ENCODE peak calls at places on chromosomes 3 and 15, in four cellular contexts. X is neuronal stem cell, M is H9, V is H1. A is an unnamed sample.

GRCh38 chr15:47466357-47466756 is 250.9 kb upstream of the SEMA6D start:
- DNase-seq in V (no peak), X (no peak), M (no peak), A (peak; percentile 4)

GRCh38 chr3:184765047-184765729 is 46.8 kb upstream of the VPS8 start:
- DNase-seq in M (no peak), X (no peak), V (no peak), A (no peak)

GRCh38 chr3:61526307-61526706 is 35.1 kb upstream of the PTPRG start:
- DNase-seq in V (no peak), X (no peak), M (no peak), A (no peak)

GRCh38 chr3:9399746-9400145 is 2.3 kb downstream of the SETD5 start:
- DNase-seq in X (peak; percentile 78), M (peak; percentile 82), V (no peak), A (peak; percentile 99)

GRCh38 chr3:183515968-183516851 is 39.3 kb downstream of the KLHL6 start:
- DNase-seq in M (no peak), V (no peak), X (no peak), A (no peak)

GRCh38 chr15:49991587-49991986 is 127.4 kb downstream of the ATP8B4 start:
- DNase-seq in M (no peak), V (no peak), X (no peak), A (no peak)

GRCh38 chr3:131543714-131544113 is 40.9 kb upstream of the MRPL3 start:
- DNase-seq in M (peak; percentile 28), X (no peak), V (no peak), A (peak; percentile 64)

GRCh38 chr3:156373654-156374053 is 181.3 kb downstream of the SSR3 start:
- DNase-seq in X (no peak), M (no peak), V (no peak), A (no peak)

GRCh38 chr3:47542614-47543173 is 29.2 kb upstream of the ELP6 start:
- DNase-seq in M (no peak), X (no peak), V (no peak), A (no peak)

GRCh38 chr15:40340038-40340739 is 550 bp downstream of the CCDC9B start:
- DNase-seq in X (no peak), M (no peak), V (peak; percentile 56), A (peak; percentile 77)

GRCh38 chr3:98733778-98734281 is 29.3 kb upstream of the ST3GAL6 start:
- DNase-seq in M (no peak), X (peak; percentile 8), V (no peak), A (peak; percentile 47)

GRCh38 chr3:23035927-23036640 is 167.0 kb upstream of the UBE2E2 start:
- DNase-seq in X (peak; percentile 24), M (peak; percentile 61), V (no peak), A (no peak)
- H2BK12ac ChIP-seq in X (no peak overlapping the region), M (no peak overlapping the region), V (peak overlapping the region; percentile 18), A (no peak overlapping the region)

DNA sequence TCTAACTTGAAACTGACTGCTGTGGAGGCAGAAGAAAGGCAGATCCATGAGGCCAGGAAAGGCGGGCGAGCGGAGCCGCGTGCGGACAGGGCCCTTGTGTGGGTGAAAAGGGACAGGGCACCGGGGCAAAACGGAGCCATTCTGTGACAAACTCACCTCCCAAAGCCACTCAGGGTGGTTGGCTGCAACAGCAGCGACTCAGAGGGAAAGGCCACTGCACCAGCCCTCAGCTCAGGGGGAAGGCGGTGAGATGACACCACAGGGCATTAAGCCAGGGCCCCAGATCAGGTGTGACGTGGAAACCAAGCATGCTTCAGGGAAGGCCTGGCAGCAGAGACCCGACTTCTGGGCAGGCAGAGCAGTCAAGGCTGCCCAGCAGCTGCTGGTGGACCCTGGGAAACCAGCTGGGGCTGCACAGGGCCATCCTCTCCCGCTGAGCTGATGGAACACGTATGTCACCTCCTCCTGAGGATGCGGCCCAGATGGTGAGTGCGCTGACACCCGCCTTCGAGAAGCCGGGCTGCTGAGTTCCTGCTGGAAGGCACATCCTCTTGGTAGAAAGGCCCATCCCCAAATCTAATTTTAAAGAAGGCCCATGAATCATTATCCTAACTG is 82.3 kb downstream of the CHSY1 start:
- DNase-seq in V (no peak), M (no peak), X (no peak), A (no peak)
- H2BK15ac ChIP-seq in V (no peak overlapping the region), M (no peak overlapping the region), X (no peak overlapping the region), A (no peak overlapping the region)

DNA sequence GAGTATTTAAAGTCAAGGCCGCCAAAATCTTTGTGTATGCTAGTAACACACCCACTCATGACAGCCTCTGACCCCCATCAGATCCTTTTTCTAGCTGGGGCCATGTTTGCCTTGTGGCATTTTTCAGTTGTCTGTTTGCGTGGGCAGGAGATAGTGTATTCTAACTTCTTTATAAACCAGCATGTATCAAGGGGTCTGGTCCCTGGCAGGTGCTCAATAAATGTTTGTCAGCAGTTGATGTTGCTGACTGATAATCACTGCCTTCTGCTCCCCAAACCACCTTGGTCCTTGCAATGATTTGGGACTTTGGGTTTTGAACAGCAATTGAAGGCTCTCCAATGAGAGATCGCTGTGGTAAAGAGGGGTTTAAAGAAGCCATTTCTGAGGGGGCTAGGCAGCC is 19.2 kb downstream of the RARB start:
- DNase-seq in V (no peak), X (no peak), M (no peak), A (no peak)
- H2BK12ac ChIP-seq in V (no peak overlapping the region), X (no peak overlapping the region), M (no peak overlapping the region), A (no peak overlapping the region)

DNA sequence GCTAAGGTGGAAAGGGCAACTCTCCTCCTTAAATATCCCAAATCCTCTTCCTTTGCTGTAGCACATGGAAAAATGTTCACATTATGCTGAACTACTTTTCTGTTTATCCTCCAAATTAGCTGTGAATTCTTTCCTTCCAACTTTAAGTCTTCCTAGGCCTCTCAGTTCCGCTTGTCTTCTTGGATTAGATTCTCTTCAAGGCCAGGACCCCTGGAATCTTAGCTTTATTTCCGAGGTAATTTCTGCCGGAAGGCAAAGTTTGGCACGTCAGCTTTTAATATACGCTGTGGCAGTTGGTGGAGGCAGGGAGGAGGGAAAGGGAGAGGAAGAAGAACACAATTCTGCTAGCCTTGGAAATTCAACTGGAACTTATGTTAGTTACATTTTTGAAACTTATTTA is 100.2 kb upstream of the TSC22D2 start:
- DNase-seq in V (no peak), X (no peak), M (no peak), A (no peak)
- H2BK15ac ChIP-seq in V (no peak overlapping the region), X (no peak overlapping the region), M (no peak overlapping the region), A (no peak overlapping the region)

DNA sequence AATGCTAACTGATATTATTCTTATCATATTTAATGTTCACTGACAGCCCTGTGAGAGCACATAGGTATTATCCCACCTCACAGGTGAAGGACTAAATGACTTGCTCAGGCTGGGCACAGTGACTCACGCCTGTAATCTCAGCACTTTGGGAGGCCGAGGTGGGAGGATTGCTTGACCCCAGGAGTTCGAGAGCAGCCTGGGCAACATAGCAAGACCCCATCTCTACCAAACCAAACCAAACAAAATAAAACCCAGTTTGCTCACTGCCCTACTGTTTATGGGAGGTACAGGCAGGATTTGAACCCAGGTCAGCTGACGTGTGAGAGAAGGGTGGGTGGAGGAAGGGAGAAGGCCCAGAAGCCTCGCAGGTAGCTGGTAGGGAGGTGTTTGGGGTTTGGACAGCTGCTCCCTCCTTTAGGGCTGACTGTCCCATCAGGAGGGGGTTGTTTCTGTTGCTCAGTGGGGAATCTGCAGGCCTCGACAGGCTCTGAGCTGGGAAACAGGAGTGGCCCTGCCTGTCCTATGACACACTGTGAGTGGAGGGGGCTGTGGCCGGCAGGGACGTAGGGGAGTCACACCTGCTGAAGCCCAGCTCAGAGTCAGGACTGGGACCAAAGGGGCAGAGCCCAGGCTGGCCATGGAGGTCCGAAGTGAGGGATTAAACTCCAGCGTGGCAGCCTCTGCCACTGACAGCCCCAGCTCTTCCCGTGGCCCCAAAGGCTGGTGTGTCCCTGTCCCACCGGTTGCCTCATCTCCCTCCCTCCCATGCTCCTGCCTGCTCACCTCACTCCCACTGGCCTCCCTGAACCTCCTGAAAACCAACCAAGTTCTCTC is 25.3 kb downstream of the BHLHE40 start:
- DNase-seq in X (no peak), V (no peak), M (no peak), A (no peak)
- H2BK12ac ChIP-seq in X (no peak overlapping the region), V (peak overlapping the region; percentile 39), M (no peak overlapping the region), A (no peak overlapping the region)

DNA sequence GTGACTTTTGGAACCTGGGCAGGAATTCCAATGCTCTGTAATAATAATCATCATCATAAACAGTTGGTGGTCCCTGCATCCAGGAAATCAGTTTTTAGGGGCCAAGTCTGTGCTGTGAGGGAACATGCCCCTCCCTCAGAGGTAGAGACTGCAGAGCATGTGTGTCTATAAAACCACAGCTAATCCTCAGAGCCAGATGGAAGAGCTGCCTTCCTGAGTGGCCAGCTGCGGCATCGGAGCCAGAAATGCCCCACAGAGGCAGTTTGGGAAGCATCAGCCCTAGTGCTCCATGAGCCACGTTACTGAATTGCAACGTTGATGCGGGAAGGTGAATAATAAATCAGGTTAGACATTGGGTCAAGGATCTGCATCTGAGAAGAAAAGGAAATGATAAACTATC is 12.8 kb upstream of the TPM1 start:
- DNase-seq in X (no peak), M (no peak), V (no peak), A (no peak)
- H2BK15ac ChIP-seq in X (no peak overlapping the region), M (no peak overlapping the region), V (peak overlapping the region; percentile 49), A (no peak overlapping the region)

A was measured in mesenchymal stem cell.